ENCODE peak calls at places on chromosomes 7 and 10, in six cellular contexts. B is gastrocnemius medialis, J is adrenal gland, V is fibroblast of lung, T is left ventricle myocardium inferior, Y is AG04450. O is an unnamed sample.

GRCh38 chr7:919924-920341 is 34.5 kb downstream of the ADAP1 start:
- DNase-seq in B (peak; percentile 3), J (peak; percentile 9), V (no peak), T (peak; percentile 11), Y (no peak), O (no peak)

GRCh38 chr7:7911339-7911738 is 57.3 kb upstream of the GLCCI1 start:
- DNase-seq in B (no peak), J (no peak), V (peak; percentile 97), T (no peak), Y (peak; percentile 53), O (no peak)

GRCh38 chr10:75250934-75251333 is 15.2 kb upstream of the COMTD1 start:
- DNase-seq in B (no peak), J (no peak), V (no peak), T (no peak), Y (no peak), O (no peak)

GRCh38 chr10:88952647-88953111 is at the start of gene ACTA2:
- DNase-seq in B (no peak), J (peak; percentile 43), V (peak; percentile 94), T (peak; percentile 31), Y (peak; percentile 65), O (no peak)

GRCh38 chr7:96401200-96401599 is 79.3 kb upstream of the SLC25A13 start:
- DNase-seq in B (no peak), J (no peak), V (no peak), T (no peak), Y (no peak), O (no peak)

GRCh38 chr10:125823663-125824251 is 411 bp downstream of the BCCIP start:
- DNase-seq in B (no peak), J (no peak), V (no peak), T (no peak), Y (no peak), O (no peak)

GRCh38 chr10:42960491-42961155 is 116.2 kb upstream of the RET start:
- DNase-seq in B (peak; percentile 71), J (no peak), V (peak; percentile 14), T (peak; percentile 33), Y (no peak), O (no peak)

GRCh38 chr7:100169147-100169850 is 882 bp upstream of the GAL3ST4 start:
- DNase-seq in B (no peak), J (no peak), V (no peak), T (no peak), Y (no peak), O (no peak)

GRCh38 chr7:47343056-47343455 is 238.9 kb downstream of the TNS3 start:
- DNase-seq in B (no peak), J (no peak), V (no peak), T (no peak), Y (no peak), O (no peak)

GRCh38 chr7:116777613-116778380 is 84.6 kb upstream of the CAPZA2 start:
- DNase-seq in B (no peak), J (no peak), V (peak; percentile 83), T (no peak), Y (no peak), O (no peak)

GRCh38 chr10:101238732-101239105 is 9.5 kb upstream of the LBX1 start:
- DNase-seq in B (no peak), J (no peak), V (no peak), T (no peak), Y (no peak), O (no peak)

GRCh38 chr10:101236376-101237079 is 7.3 kb upstream of the LBX1 start:
- DNase-seq in B (no peak), J (no peak), V (no peak), T (no peak), Y (no peak), O (no peak)

GRCh38 chr10:101237908-101238731 is 8.9 kb upstream of the LBX1 start:
- DNase-seq in B (no peak), J (no peak), V (no peak), T (no peak), Y (no peak), O (no peak)

GRCh38 chr10:101235766-101236165 is 6.5 kb upstream of the LBX1 start:
- DNase-seq in B (no peak), J (no peak), V (no peak), T (no peak), Y (no peak), O (no peak)

DNA sequence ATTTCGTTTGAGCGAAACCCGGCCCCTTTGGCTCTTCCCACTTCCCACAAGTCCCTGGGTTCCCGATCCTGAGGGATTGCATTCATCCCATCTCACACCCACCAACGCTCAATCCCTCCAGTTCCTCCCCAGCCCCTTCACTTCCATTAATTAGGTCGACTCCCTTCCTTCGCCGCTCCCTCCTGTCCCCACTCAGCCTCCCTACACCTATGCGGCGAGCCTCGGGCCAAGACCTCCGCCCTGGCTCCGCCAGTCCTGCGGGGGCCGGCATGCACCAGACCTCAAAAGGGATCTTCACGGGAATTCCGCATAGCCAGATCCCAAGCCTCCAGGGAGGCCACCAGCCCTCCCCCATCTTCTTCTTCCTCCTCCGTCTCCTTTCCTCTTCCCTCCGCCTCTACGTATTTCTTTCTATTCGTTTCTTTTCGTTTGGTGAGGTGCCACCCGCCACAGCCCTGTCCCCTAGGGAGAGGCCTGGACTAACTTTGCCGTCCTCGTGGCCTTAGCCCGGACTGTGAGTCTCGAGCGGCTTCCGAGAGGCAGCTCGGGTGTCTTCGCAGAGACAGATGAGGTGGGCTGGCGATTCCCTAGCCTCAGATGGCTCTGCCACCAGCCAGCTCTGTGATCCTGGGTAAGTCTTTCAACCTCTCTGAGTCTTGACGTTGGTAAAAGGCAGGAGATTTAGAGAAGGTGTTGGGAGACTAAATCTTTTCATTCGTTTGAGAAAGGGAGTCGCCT is 8.0 kb upstream of the LBX1 start:
- DNase-seq in B (no peak), J (no peak), V (peak; percentile 20), T (no peak), Y (no peak), O (no peak)
- H3K27ac ChIP-seq in B (no peak overlapping the region), J (no peak overlapping the region), V (no peak overlapping the region), T (no peak overlapping the region), Y (no peak overlapping the region), O (no peak overlapping the region)

DNA sequence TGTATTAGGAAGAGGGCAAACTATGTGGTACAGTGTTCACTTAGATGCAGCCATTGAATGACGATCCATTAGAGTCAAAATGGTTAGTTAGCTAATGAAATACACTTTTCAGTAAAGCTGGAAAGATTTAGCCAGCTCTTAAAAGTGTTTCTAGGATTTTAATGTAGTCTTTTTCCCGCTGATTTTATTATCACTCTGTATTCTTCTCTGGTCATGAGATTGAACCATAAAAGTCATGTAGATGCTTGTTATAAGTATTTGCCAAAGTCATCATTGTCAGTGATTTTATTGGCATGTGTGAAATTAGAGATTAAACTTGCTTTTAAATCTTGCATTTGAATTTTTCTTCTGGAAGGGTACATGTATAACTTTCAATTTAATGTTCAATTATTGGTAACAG is 93.8 kb downstream of the ADK start:
- DNase-seq in B (no peak), J (no peak), V (no peak), T (no peak), Y (no peak), O (no peak)
- H3K4me3 ChIP-seq in B (no peak overlapping the region), J (no peak overlapping the region), V (no peak overlapping the region), T (no peak overlapping the region), Y (no peak overlapping the region), O (no peak overlapping the region)

DNA sequence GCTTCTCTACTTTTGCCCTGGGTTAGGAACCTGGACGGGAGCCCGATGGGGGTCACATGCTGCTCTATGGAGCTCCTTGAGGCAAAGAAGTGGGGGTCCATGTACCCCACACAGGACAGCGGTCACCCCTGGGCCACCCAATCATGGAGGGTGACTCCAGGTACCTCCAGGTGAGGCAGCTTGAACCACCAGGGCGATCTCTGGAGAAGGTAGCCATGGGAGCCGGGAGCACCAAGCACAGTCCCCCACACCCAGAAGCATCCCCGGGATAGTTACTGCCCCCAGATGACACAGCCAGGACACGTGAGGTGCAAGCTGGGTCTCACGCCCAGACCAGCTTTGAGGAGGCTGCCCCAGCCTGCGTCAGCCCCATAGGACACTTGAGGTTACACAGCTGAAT is 58.4 kb downstream of the C10orf143 start:
- DNase-seq in B (no peak), J (no peak), V (no peak), T (no peak), Y (no peak), O (no peak)
- H3K9me3 ChIP-seq in B (no peaks in the 10 kb centered on the region), J (no peaks in the 10 kb centered on the region), V (no peaks in the 10 kb centered on the region), T (peaks cover 18% of the 10 kb centered on the region), Y (peaks cover 16% of the 10 kb centered on the region), O (no peaks in the 10 kb centered on the region)

GRCh38 chr10:58665361-58665760 is 152.7 kb downstream of the BICC1 start:
- DNase-seq in B (no peak), J (no peak), V (peak; percentile 45), T (no peak), Y (no peak), O (no peak)

GRCh38 chr10:58662314-58662713 is 149.6 kb downstream of the BICC1 start:
- DNase-seq in B (no peak), J (no peak), V (peak; percentile 94), T (no peak), Y (peak; percentile 55), O (no peak)

GRCh38 chr10:58661902-58662301 is 149.2 kb downstream of the BICC1 start:
- DNase-seq in B (no peak), J (no peak), V (peak; percentile 11), T (no peak), Y (no peak), O (no peak)

GRCh38 chr10:58661336-58661735 is 148.7 kb downstream of the BICC1 start:
- DNase-seq in B (no peak), J (no peak), V (peak; percentile 83), T (no peak), Y (no peak), O (no peak)

GRCh38 chr10:58660577-58661255 is 148.0 kb downstream of the BICC1 start:
- DNase-seq in B (no peak), J (no peak), V (peak; percentile 77), T (no peak), Y (no peak), O (no peak)
- H3K27ac ChIP-seq in B (no peak overlapping the region), J (no peak overlapping the region), V (peak overlapping the region; percentile 59), T (no peak overlapping the region), Y (peak overlapping the region; percentile 22), O (no peak overlapping the region)

GRCh38 chr10:22774102-22774501 is 59.7 kb upstream of the PIP4K2A start:
- DNase-seq in B (no peak), J (no peak), V (no peak), T (no peak), Y (no peak), O (no peak)
- H3K4me3 ChIP-seq in B (no peak overlapping the region), J (no peak overlapping the region), V (no peak overlapping the region), T (no peak overlapping the region), Y (no peak overlapping the region), O (no peak overlapping the region)

GRCh38 chr7:63070696-63071095 is 928.0 kb upstream of the ZNF722 start:
- DNase-seq in B (no peak), J (no peak), V (no peak), T (no peak), Y (no peak), O (no peak)
- H3K9me3 ChIP-seq in B (no peaks in the 10 kb centered on the region), J (no peaks in the 10 kb centered on the region), V (no peaks in the 10 kb centered on the region), T (peaks cover 61% of the 10 kb centered on the region), Y (peaks cover 58% of the 10 kb centered on the region), O (no peaks in the 10 kb centered on the region)

GRCh38 chr7:150787321-150788281 is 12.6 kb downstream of the TMEM176B start:
- DNase-seq in B (no peak), J (peak; percentile 43), V (no peak), T (no peak), Y (no peak), O (no peak)
- H3K27ac ChIP-seq in B (peak overlapping the region; percentile 65), J (peak overlapping the region; percentile 85), V (no peak overlapping the region), T (peak overlapping the region; percentile 76), Y (no peak overlapping the region), O (no peak overlapping the region)